ENCODE peak calls at places on chromosomes 13 and 19, in six cellular contexts. One of them, this sample, is unnamed.

GRCh38 chr19:33785795-33786194 is 10.9 kb upstream of the KCTD15 start:
- DNase-seq in left ventricle myocardium inferior: no peak
- DNase-seq in astrocyte: peak
- DNase-seq in mammary epithelial cell: peak
- DNase-seq in keratinocyte: no peak
- DNase-seq in epithelial cell of esophagus: no peak
- DNase-seq in this sample: peak

GRCh38 chr19:4579389-4579788 is 19.9 kb upstream of the SEMA6B start:
- DNase-seq in left ventricle myocardium inferior: no peak
- DNase-seq in astrocyte: no peak
- DNase-seq in mammary epithelial cell: no peak
- DNase-seq in keratinocyte: no peak
- DNase-seq in epithelial cell of esophagus: no peak
- DNase-seq in this sample: no peak

GRCh38 chr13:40167327-40167726 is 499.1 kb downstream of the FOXO1 start:
- DNase-seq in left ventricle myocardium inferior: no peak
- DNase-seq in astrocyte: no peak
- DNase-seq in mammary epithelial cell: no peak
- DNase-seq in keratinocyte: no peak
- DNase-seq in epithelial cell of esophagus: no peak
- DNase-seq in this sample: no peak

GRCh38 chr13:43044720-43045301 is 21.4 kb downstream of the DNAJC15 start:
- DNase-seq in left ventricle myocardium inferior: no peak
- DNase-seq in astrocyte: no peak
- DNase-seq in mammary epithelial cell: no peak
- DNase-seq in keratinocyte: no peak
- DNase-seq in epithelial cell of esophagus: no peak
- DNase-seq in this sample: no peak

GRCh38 chr13:74423434-74423833 is 289.2 kb upstream of the KLF12 start:
- DNase-seq in left ventricle myocardium inferior: no peak
- DNase-seq in astrocyte: peak
- DNase-seq in mammary epithelial cell: no peak
- DNase-seq in keratinocyte: no peak
- DNase-seq in epithelial cell of esophagus: no peak
- DNase-seq in this sample: no peak

GRCh38 chr13:47303626-47304025 is 406.8 kb upstream of the HTR2A start:
- DNase-seq in left ventricle myocardium inferior: no peak
- DNase-seq in astrocyte: no peak
- DNase-seq in mammary epithelial cell: no peak
- DNase-seq in keratinocyte: no peak
- DNase-seq in epithelial cell of esophagus: no peak
- DNase-seq in this sample: no peak

GRCh38 chr13:32228330-32229041 is 86.7 kb downstream of the ZAR1L start:
- DNase-seq in left ventricle myocardium inferior: no peak
- DNase-seq in astrocyte: peak
- DNase-seq in mammary epithelial cell: peak
- DNase-seq in keratinocyte: no peak
- DNase-seq in epithelial cell of esophagus: peak
- DNase-seq in this sample: no peak

GRCh38 chr19:47228168-47228936 is 2.6 kb downstream of the BBC3 start:
- DNase-seq in left ventricle myocardium inferior: peak
- DNase-seq in astrocyte: no peak
- DNase-seq in mammary epithelial cell: peak
- DNase-seq in keratinocyte: no peak
- DNase-seq in epithelial cell of esophagus: peak
- DNase-seq in this sample: peak

GRCh38 chr19:34881982-34882381 is 44.7 kb upstream of the ZNF30 start:
- DNase-seq in left ventricle myocardium inferior: no peak
- DNase-seq in astrocyte: no peak
- DNase-seq in mammary epithelial cell: peak
- DNase-seq in keratinocyte: no peak
- DNase-seq in epithelial cell of esophagus: no peak
- DNase-seq in this sample: no peak

GRCh38 chr13:80840313-80840976 is 499.5 kb upstream of the SPRY2 start:
- DNase-seq in left ventricle myocardium inferior: no peak
- DNase-seq in astrocyte: no peak
- DNase-seq in mammary epithelial cell: no peak
- DNase-seq in keratinocyte: no peak
- DNase-seq in epithelial cell of esophagus: peak
- DNase-seq in this sample: peak

GRCh38 chr13:46296920-46297319 is 85.2 kb downstream of the LRRC63 start:
- DNase-seq in left ventricle myocardium inferior: no peak
- DNase-seq in astrocyte: peak
- DNase-seq in mammary epithelial cell: peak
- DNase-seq in keratinocyte: peak
- DNase-seq in epithelial cell of esophagus: peak
- DNase-seq in this sample: peak

GRCh38 chr19:43691755-43692154 is 21.8 kb upstream of the PLAUR start:
- DNase-seq in left ventricle myocardium inferior: no peak
- DNase-seq in astrocyte: no peak
- DNase-seq in mammary epithelial cell: no peak
- DNase-seq in keratinocyte: no peak
- DNase-seq in epithelial cell of esophagus: no peak
- DNase-seq in this sample: no peak

GRCh38 chr13:39956036-39956435 is 300.6 kb downstream of the COG6 start:
- DNase-seq in left ventricle myocardium inferior: no peak
- DNase-seq in astrocyte: no peak
- DNase-seq in mammary epithelial cell: peak
- DNase-seq in keratinocyte: no peak
- DNase-seq in epithelial cell of esophagus: peak
- DNase-seq in this sample: no peak

GRCh38 chr13:24271611-24272451 is 37.5 kb upstream of the C1QTNF9 start:
- DNase-seq in left ventricle myocardium inferior: peak
- DNase-seq in astrocyte: peak
- DNase-seq in mammary epithelial cell: peak
- DNase-seq in keratinocyte: no peak
- DNase-seq in epithelial cell of esophagus: peak
- DNase-seq in this sample: peak

GRCh38 chr13:30559274-30559673 is 58.4 kb upstream of the USPL1 start:
- DNase-seq in left ventricle myocardium inferior: no peak
- DNase-seq in astrocyte: no peak
- DNase-seq in mammary epithelial cell: no peak
- DNase-seq in keratinocyte: no peak
- DNase-seq in epithelial cell of esophagus: no peak
- DNase-seq in this sample: no peak

GRCh38 chr19:41876847-41877489 is at the start of gene CD79A:
- DNase-seq in left ventricle myocardium inferior: no peak
- DNase-seq in astrocyte: no peak
- DNase-seq in mammary epithelial cell: no peak
- DNase-seq in keratinocyte: no peak
- DNase-seq in epithelial cell of esophagus: no peak
- DNase-seq in this sample: no peak

GRCh38 chr13:109212630-109213029 is 573.8 kb downstream of the IRS2 start:
- DNase-seq in left ventricle myocardium inferior: no peak
- DNase-seq in astrocyte: no peak
- DNase-seq in mammary epithelial cell: no peak
- DNase-seq in keratinocyte: no peak
- DNase-seq in epithelial cell of esophagus: no peak
- DNase-seq in this sample: no peak

GRCh38 chr13:50358221-50358620 is 343.0 kb downstream of the KCNRG start:
- DNase-seq in left ventricle myocardium inferior: no peak
- DNase-seq in astrocyte: no peak
- DNase-seq in mammary epithelial cell: no peak
- DNase-seq in keratinocyte: no peak
- DNase-seq in epithelial cell of esophagus: no peak
- DNase-seq in this sample: peak

GRCh38 chr13:91401916-91402315 is 3.5 kb downstream of the GPC5 start:
- DNase-seq in left ventricle myocardium inferior: no peak
- DNase-seq in astrocyte: no peak
- DNase-seq in mammary epithelial cell: no peak
- DNase-seq in keratinocyte: no peak
- DNase-seq in epithelial cell of esophagus: no peak
- DNase-seq in this sample: no peak

GRCh38 chr19:19657397-19657783 is 6.1 kb downstream of the ATP13A1 start:
- DNase-seq in left ventricle myocardium inferior: no peak
- DNase-seq in astrocyte: no peak
- DNase-seq in mammary epithelial cell: no peak
- DNase-seq in keratinocyte: no peak
- DNase-seq in epithelial cell of esophagus: no peak
- DNase-seq in this sample: no peak

GRCh38 chr19:38877781-38878574 is at the start of gene RINL:
- DNase-seq in left ventricle myocardium inferior: no peak
- DNase-seq in astrocyte: no peak
- DNase-seq in mammary epithelial cell: no peak
- DNase-seq in keratinocyte: no peak
- DNase-seq in epithelial cell of esophagus: no peak
- DNase-seq in this sample: no peak

GRCh38 chr13:44153536-44153935 is 220.1 kb upstream of the SERP2 start:
- DNase-seq in left ventricle myocardium inferior: no peak
- DNase-seq in astrocyte: no peak
- DNase-seq in mammary epithelial cell: no peak
- DNase-seq in keratinocyte: no peak
- DNase-seq in epithelial cell of esophagus: no peak
- DNase-seq in this sample: no peak

GRCh38 chr13:33544308-33544707 is 258.8 kb upstream of the STARD13 start:
- DNase-seq in left ventricle myocardium inferior: no peak
- DNase-seq in astrocyte: no peak
- DNase-seq in mammary epithelial cell: no peak
- DNase-seq in keratinocyte: no peak
- DNase-seq in epithelial cell of esophagus: no peak
- DNase-seq in this sample: no peak

DNA sequence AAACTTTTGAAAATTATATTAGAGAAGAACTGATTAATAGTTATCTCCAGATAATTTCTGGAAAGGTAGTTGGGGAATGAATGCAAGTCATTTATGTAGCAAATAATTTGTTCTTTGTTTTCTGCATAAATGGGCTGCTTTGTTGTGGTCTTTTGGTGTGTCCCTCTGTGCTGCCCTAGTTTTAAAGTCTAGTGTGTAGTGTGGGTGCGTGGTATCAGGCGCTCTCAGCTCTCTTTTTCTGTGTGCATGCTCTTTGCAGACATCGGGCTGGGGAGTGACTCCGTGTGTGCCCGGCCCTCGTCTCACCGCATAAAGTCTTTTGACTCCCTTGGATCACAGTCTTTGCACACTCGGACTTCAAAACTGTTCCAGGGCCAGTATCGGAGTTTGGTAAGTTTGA is 94.5 kb downstream of the ARHGEF7 start:
- DNase-seq in left ventricle myocardium inferior: no peak
- DNase-seq in astrocyte: no peak
- DNase-seq in mammary epithelial cell: no peak
- DNase-seq in keratinocyte: no peak
- DNase-seq in epithelial cell of esophagus: no peak
- DNase-seq in this sample: no peak
- H3K4me3 ChIP-seq in left ventricle myocardium inferior: peak
- H3K4me3 ChIP-seq in astrocyte: no peak
- H3K4me3 ChIP-seq in mammary epithelial cell: no peak
- H3K4me3 ChIP-seq in keratinocyte: no peak
- H3K4me3 ChIP-seq in epithelial cell of esophagus: no peak
- H3K4me3 ChIP-seq in this sample: no peak

GRCh38 chr19:13425151-13425550 is 81.1 kb downstream of the CACNA1A start:
- DNase-seq in left ventricle myocardium inferior: no peak
- DNase-seq in astrocyte: no peak
- DNase-seq in mammary epithelial cell: peak
- DNase-seq in keratinocyte: no peak
- DNase-seq in epithelial cell of esophagus: no peak
- DNase-seq in this sample: no peak

GRCh38 chr19:13430790-13431582 is 75.3 kb downstream of the CACNA1A start:
- DNase-seq in left ventricle myocardium inferior: peak
- DNase-seq in astrocyte: peak
- DNase-seq in mammary epithelial cell: peak
- DNase-seq in keratinocyte: peak
- DNase-seq in epithelial cell of esophagus: peak
- DNase-seq in this sample: peak

GRCh38 chr19:13429563-13429962 is 76.7 kb downstream of the CACNA1A start:
- DNase-seq in left ventricle myocardium inferior: no peak
- DNase-seq in astrocyte: no peak
- DNase-seq in mammary epithelial cell: no peak
- DNase-seq in keratinocyte: no peak
- DNase-seq in epithelial cell of esophagus: no peak
- DNase-seq in this sample: peak

GRCh38 chr19:13427273-13428051 is 78.8 kb downstream of the CACNA1A start:
- DNase-seq in left ventricle myocardium inferior: no peak
- DNase-seq in astrocyte: no peak
- DNase-seq in mammary epithelial cell: no peak
- DNase-seq in keratinocyte: no peak
- DNase-seq in epithelial cell of esophagus: no peak
- DNase-seq in this sample: no peak

GRCh38 chr19:13428352-13428751 is 77.9 kb downstream of the CACNA1A start:
- DNase-seq in left ventricle myocardium inferior: no peak
- DNase-seq in astrocyte: no peak
- DNase-seq in mammary epithelial cell: peak
- DNase-seq in keratinocyte: no peak
- DNase-seq in epithelial cell of esophagus: peak
- DNase-seq in this sample: peak
- TF ChIP-seq CTCF in left ventricle myocardium inferior: peak
- TF ChIP-seq CTCF in astrocyte: peak
- TF ChIP-seq CTCF in mammary epithelial cell: peak
- TF ChIP-seq CTCF in keratinocyte: peak
- TF ChIP-seq CTCF in epithelial cell of esophagus: peak
- TF ChIP-seq CTCF in this sample: peak

DNA sequence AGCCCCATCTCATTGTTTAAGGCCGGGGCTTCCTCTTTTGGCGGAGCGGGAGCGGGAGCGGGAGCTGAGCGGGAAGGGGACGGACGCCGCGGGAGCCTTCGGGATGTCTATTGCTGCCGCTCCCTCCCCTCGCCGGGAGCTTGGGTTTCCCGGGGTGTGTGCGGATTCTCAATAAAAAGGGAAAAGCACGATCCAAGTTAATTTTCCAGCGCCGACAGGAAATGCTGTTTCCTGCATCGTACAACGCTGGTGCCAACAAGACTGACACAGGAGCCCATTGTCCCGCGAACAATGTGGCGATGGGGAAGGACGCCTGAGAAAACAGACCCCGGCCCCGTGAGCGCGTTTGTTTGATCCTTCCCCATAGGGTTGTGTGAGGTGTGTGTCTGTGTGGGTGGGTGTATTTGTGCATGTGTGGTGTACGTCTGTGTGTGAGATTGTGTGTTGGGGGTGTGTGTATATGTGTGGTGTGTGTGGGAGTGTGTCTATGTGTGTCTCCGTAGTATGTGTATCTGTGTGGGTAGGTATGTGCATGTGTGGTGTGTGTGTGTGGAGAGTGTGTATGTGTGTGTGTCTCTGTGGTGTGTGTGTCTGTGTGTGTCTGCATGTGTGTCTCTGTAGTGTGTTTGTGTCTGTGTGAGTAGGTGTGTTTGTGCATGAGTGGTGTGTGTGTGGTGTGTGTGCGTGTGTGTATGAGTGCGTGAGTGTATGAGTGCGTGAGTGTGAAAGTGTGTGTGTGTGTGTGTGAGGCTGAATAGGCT is 36.4 kb upstream of the FLT1 start:
- DNase-seq in left ventricle myocardium inferior: peak
- DNase-seq in astrocyte: no peak
- DNase-seq in mammary epithelial cell: no peak
- DNase-seq in keratinocyte: no peak
- DNase-seq in epithelial cell of esophagus: no peak
- DNase-seq in this sample: peak
- H3K4me3 ChIP-seq in left ventricle myocardium inferior: peak
- H3K4me3 ChIP-seq in astrocyte: peak
- H3K4me3 ChIP-seq in mammary epithelial cell: no peak
- H3K4me3 ChIP-seq in keratinocyte: peak
- H3K4me3 ChIP-seq in epithelial cell of esophagus: no peak
- H3K4me3 ChIP-seq in this sample: peak

DNA sequence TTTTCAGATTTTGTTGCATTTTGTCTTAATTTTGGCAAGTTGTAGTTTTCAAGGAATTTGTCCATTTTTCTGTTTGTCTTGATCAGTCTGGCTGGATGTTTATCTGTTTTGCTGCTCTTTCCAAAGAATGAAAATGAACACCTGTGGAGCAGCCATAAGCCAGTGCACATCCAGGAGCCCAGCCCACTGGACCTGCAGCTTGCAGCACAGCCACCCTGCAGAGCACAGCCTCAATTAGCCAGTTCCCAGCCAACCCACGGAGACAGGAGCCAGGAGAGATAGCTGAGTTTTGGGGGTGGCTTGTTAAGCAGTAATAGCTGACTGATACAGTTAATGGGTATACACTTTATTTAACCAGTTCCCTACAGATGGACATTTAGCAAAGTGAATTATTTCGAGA is 38.0 kb upstream of the URI1 start:
- DNase-seq in left ventricle myocardium inferior: no peak
- DNase-seq in astrocyte: no peak
- DNase-seq in mammary epithelial cell: no peak
- DNase-seq in keratinocyte: no peak
- DNase-seq in epithelial cell of esophagus: no peak
- DNase-seq in this sample: no peak
- TF ChIP-seq CTCF in left ventricle myocardium inferior: no peak
- TF ChIP-seq CTCF in astrocyte: no peak
- TF ChIP-seq CTCF in mammary epithelial cell: no peak
- TF ChIP-seq CTCF in keratinocyte: no peak
- TF ChIP-seq CTCF in epithelial cell of esophagus: no peak
- TF ChIP-seq CTCF in this sample: no peak

This sample was measured in fibroblast of the aortic adventitia.